ENCODE peak calls at places on chromosome X, in four cellular contexts. T is HepG2, P is K562, V is WTC11. X is an unnamed sample.

GRCh38 chrX:147916375-147916968 is 4.8 kb downstream of the FMR1 start:
- DNase-seq in T (no peak), P (no peak), V (no peak), X (no peak)

GRCh38 chrX:53065066-53065465 is 16.5 kb downstream of the GPR173 start:
- DNase-seq in T (no peak), P (no peak), V (no peak), X (no peak)

GRCh38 chrX:103585421-103586313 is at the start of gene TCEAL4:
- DNase-seq in T (no peak), P (no peak), V (peak; percentile 49), X (peak; percentile 76)

GRCh38 chrX:107827137-107827831 is 1.6 kb downstream of the MID2 start:
- DNase-seq in T (no peak), P (no peak), V (no peak), X (peak; percentile 29)

GRCh38 chrX:139126493-139126892 is 404.0 kb upstream of the F9 start:
- DNase-seq in T (peak; percentile 12), P (peak; percentile 64), V (peak; percentile 37), X (peak; percentile 58)

GRCh38 chrX:34915463-34916225 is 27.0 kb upstream of the FAM47B start:
- DNase-seq in T (no peak), P (no peak), V (no peak), X (no peak)

GRCh38 chrX:111329370-111329769 is 59.1 kb upstream of the CAPN6 start:
- DNase-seq in T (no peak), P (no peak), V (no peak), X (no peak)

GRCh38 chrX:86946569-86946968 is 571.0 kb upstream of the KLHL4 start:
- DNase-seq in T (peak; percentile 30), P (peak; percentile 7), V (peak; percentile 17), X (peak; percentile 18)

GRCh38 chrX:9132036-9132435 is 98.1 kb upstream of the FAM9B start:
- DNase-seq in T (no peak), P (no peak), V (no peak), X (no peak)

GRCh38 chrX:17550011-17550410 is 175.0 kb downstream of the NHS start:
- DNase-seq in T (no peak), P (no peak), V (no peak), X (no peak)

GRCh38 chrX:97211070-97211469 is 327.4 kb downstream of the RPA4 start:
- DNase-seq in T (no peak), P (no peak), V (no peak), X (no peak)

GRCh38 chrX:73562458-73562857 is 539 bp upstream of the CHIC1 start:
- DNase-seq in T (no peak), P (no peak), V (no peak), X (no peak)
- TF ChIP-seq ELF4 in T (no peak), P (no peak), V (no peak), X (no peak)

DNA sequence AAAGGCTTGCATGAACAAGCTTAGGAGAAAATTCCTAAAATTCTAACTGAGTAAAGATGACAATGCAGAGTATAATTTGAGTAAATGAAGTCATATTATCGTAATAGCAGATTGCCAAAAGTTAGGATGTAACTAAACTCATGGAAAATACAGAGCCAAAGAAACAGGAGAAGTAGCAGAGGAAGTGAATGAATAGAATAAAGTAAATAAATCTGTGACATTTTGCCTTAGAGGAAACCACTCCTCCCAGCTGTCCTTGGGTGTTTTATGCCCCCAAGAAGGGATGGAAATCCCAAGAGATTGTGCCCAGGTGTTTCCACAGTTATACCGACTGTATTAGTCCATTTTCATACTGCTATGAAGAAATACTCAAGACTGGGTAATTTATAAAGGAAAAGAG is 1.9 kb upstream of the BMX start:
- DNase-seq in T (no peak), P (no peak), V (no peak), X (no peak)
- TF ChIP-seq ELF4 in T (no peak), P (no peak), V (no peak), X (no peak)

GRCh38 chrX:95076449-95076848 is 1402.4 kb downstream of the FAM133A start:
- DNase-seq in T (peak; percentile 2), P (no peak), V (no peak), X (no peak)
- TF ChIP-seq ELF4 in T (no peak), P (no peak), V (no peak), X (no peak)

DNA sequence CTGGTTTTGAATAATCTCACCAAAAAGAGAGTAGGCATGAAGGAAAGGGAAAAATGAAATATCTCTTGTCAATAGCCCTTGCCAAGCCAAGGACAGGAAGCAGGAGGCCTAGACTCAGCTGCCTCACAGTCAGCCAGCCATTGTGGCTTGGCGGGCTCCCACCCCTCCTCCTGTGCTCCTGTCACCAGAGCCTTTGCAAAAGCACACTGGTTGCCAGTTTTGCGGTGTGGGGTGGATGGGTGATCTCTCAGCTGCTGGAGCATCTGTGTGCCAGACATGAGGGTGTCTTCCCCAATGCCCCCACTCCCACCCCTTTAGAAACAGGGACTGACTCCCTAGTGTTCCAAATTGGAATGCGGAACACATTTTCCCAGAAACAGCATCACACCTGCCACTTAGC is 26.1 kb downstream of the ARHGEF6 start:
- DNase-seq in T (no peak), P (no peak), V (no peak), X (no peak)
- TF ChIP-seq ELF4 in T (no peak), P (no peak), V (no peak), X (no peak)

GRCh38 chrX:12981880-12982279 is 7.0 kb downstream of the TMSB4X start:
- DNase-seq in T (no peak), P (no peak), V (no peak), X (no peak)
- TF ChIP-seq ELF4 in T (no peak), P (no peak), V (no peak), X (no peak)

DNA sequence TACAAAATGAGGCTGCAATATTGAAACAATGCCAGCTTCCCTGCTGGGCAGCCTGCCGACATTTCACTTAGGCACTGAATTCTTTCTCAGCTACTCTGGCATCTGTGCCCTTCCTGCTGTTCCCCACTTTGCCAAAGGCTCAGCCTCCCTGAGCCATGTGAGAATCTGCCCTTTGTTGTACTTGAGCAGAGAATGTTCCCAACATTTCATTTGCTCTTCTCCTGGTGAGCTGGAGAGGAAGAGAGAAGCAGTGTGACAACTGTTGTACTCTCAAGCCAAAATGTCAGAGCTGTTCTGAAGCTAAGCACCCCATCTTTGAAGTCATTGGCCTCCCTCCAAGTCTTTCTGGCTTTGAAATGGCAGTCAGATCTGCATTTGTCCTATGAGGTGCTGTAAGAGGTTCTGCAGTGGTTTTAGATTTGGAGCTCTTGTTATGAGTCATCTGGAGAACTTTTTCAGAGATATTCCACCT is 32.5 kb downstream of the LANCL3 start:
- DNase-seq in T (no peak), P (no peak), V (no peak), X (no peak)
- TF ChIP-seq ELF4 in T (no peak), P (no peak), V (no peak), X (no peak)

DNA sequence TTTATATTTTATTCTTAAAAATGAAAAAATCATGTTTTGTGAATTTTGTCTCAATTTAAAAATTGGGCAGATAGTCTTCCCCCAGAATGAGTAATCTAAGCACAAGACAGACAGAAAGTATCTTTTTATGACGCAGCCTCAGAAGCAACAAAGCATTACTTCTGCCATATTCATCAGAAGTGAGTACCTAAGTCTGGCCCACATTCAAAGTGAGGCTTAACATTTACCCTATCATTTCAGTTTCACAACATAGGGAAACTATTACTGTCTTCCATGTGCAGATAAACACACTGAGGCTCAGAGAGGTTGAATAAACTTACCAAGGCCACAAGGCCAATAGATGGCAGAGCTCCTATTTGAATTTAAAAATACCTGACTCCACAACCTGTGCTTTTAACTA is 4.4 kb upstream of the PRDX4 start:
- DNase-seq in T (no peak), P (no peak), V (no peak), X (no peak)
- TF ChIP-seq ELF4 in T (no peak), P (no peak), V (no peak), X (no peak)

DNA sequence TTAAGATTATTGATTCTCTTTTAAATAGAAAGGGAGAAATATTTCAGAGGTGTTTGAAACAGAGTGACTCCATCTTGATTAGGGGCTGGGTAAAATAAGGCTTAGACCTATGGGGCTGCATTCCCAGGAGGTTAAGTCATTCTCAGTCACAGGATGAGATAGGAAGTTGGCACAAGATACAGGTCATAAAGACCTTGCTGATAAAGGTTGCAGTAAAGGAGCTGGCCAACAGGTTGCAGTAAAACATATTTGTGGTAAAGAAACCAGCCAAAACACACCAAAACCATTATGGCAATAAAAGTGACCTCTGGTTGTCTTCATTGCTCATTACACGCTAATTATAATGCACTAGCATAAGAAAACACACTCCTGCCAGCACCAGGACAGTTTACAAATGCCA is 165.0 kb downstream of the SPIN4 start:
- DNase-seq in T (no peak), P (no peak), V (no peak), X (no peak)
- TF ChIP-seq ELF4 in T (no peak), P (no peak), V (no peak), X (no peak)

GRCh38 chrX:13317366-13317765 is 2.5 kb downstream of the ATXN3L start:
- DNase-seq in T (no peak), P (no peak), V (no peak), X (no peak)

GRCh38 chrX:13307041-13307440 is 12.8 kb downstream of the ATXN3L start:
- DNase-seq in T (no peak), P (no peak), V (no peak), X (no peak)

GRCh38 chrX:13309631-13310030 is 10.2 kb downstream of the ATXN3L start:
- DNase-seq in T (no peak), P (no peak), V (no peak), X (no peak)

GRCh38 chrX:13311560-13311959 is 8.3 kb downstream of the ATXN3L start:
- DNase-seq in T (no peak), P (no peak), V (no peak), X (no peak)
- TF ChIP-seq ELF4 in T (no peak), P (no peak), V (no peak), X (no peak)

DNA sequence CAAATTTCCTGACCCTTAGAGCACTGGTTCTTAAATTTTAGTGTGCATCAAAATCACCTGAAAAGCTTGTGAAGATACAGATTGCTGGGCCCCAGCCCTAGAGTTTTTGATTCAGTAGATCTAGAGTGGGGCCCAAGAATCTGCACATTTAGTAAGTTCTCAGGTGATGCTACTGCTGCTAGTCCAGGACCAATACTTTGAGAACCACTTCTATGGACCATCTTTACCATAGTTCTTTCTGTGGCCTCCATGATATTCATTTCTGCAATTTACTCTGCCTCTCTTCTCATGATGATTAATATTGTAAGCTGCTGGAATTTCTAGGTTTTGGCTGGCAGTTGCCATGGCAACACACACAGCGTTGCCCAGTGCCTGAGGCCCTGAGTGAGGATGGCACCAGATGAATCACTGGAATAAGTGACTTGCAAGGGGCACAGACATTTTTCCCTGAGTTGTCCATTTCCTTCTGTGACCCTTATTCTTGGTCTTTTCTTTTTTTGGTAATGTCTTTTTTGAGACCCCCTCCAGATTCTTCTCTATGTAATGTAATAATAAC is 83.6 kb downstream of the PPP1R2C start:
- DNase-seq in T (no peak), P (no peak), V (no peak), X (no peak)
- TF ChIP-seq ELF4 in T (no peak), P (no peak), V (no peak), X (no peak)

X was measured in HEK293T.